ENCODE peak calls at places on chromosome 4, in five cellular contexts. U is stomach, V is esophagus squamous epithelium, L is IMR-90, M is suprapubic skin. C is an unnamed sample.

GRCh38 chr4:175290401-175290800 is 372.2 kb downstream of the ADAM29 start:
- DNase-seq in U (no peak), V (no peak), L (peak; percentile 64), M (no peak), C (no peak)

GRCh38 chr4:16113741-16114140 is 29.9 kb upstream of the PROM1 start:
- DNase-seq in U (no peak), V (no peak), L (no peak), M (no peak), C (no peak)

GRCh38 chr4:15400911-15401671 is 26.7 kb upstream of the C1QTNF7 start:
- DNase-seq in U (no peak), V (no peak), L (peak; percentile 65), M (peak; percentile 83), C (no peak)

GRCh38 chr4:184768296-184768695 is 34.4 kb upstream of the CENPU start:
- DNase-seq in U (no peak), V (no peak), L (no peak), M (no peak), C (no peak)

GRCh38 chr4:118282692-118283091 is 70.1 kb downstream of the PRSS12 start:
- DNase-seq in U (no peak), V (no peak), L (peak; percentile 79), M (no peak), C (no peak)

GRCh38 chr4:186693159-186693815 is 30.4 kb downstream of the FAT1 start:
- DNase-seq in U (peak; percentile 76), V (no peak), L (peak; percentile 87), M (peak; percentile 88), C (no peak)

GRCh38 chr4:71262161-71262560 is 76.7 kb upstream of the SLC4A4 start:
- DNase-seq in U (no peak), V (no peak), L (peak; percentile 62), M (no peak), C (no peak)

GRCh38 chr4:145852256-145852839 is 86.3 kb downstream of the ZNF827 start:
- DNase-seq in U (no peak), V (no peak), L (no peak), M (no peak), C (no peak)

GRCh38 chr4:7273741-7274297 is 81.5 kb downstream of the SORCS2 start:
- DNase-seq in U (no peak), V (no peak), L (no peak), M (no peak), C (no peak)

GRCh38 chr4:177117256-177117655 is 192.4 kb upstream of the NEIL3 start:
- DNase-seq in U (no peak), V (no peak), L (no peak), M (no peak), C (no peak)

GRCh38 chr4:19678763-19679162 is 572.9 kb upstream of the SLIT2 start:
- DNase-seq in U (no peak), V (no peak), L (peak; percentile 95), M (no peak), C (no peak)

GRCh38 chr4:54392459-54392858 is 163.4 kb downstream of the PDGFRA start:
- DNase-seq in U (no peak), V (no peak), L (no peak), M (no peak), C (no peak)

GRCh38 chr4:102684605-102685052 is 76.1 kb downstream of the MANBA start:
- DNase-seq in U (no peak), V (no peak), L (peak; percentile 92), M (no peak), C (no peak)

GRCh38 chr4:91826186-91826585 is 477.6 kb upstream of the GRID2 start:
- DNase-seq in U (no peak), V (no peak), L (no peak), M (no peak), C (no peak)

GRCh38 chr4:4818440-4819212 is 40.8 kb upstream of the MSX1 start:
- DNase-seq in U (no peak), V (no peak), L (no peak), M (no peak), C (no peak)

GRCh38 chr4:127622923-127623754 is 9.6 kb upstream of the INTU start:
- DNase-seq in U (no peak), V (no peak), L (peak; percentile 33), M (no peak), C (no peak)

GRCh38 chr4:127997534-127998388 is 32.6 kb downstream of the ABHD18 start:
- DNase-seq in U (no peak), V (no peak), L (peak; percentile 63), M (no peak), C (no peak)

GRCh38 chr4:42750091-42750490 is 93.2 kb upstream of the ATP8A1 start:
- DNase-seq in U (no peak), V (no peak), L (no peak), M (no peak), C (no peak)

GRCh38 chr4:38832624-38833528 is 23.7 kb downstream of the TLR6 start:
- DNase-seq in U (no peak), V (no peak), L (no peak), M (no peak), C (no peak)

GRCh38 chr4:2822461-2823300 is 21.0 kb upstream of the ADD1 start:
- DNase-seq in U (no peak), V (no peak), L (no peak), M (peak; percentile 70), C (no peak)

GRCh38 chr4:76434901-76435688 is at the start of gene SHROOM3:
- DNase-seq in U (no peak), V (no peak), L (no peak), M (no peak), C (no peak)

GRCh38 chr4:101346562-101347266 is 612 bp downstream of the PPP3CA start:
- DNase-seq in U (peak; percentile 59), V (peak; percentile 22), L (peak; percentile 53), M (peak; percentile 83), C (peak; percentile 35)

GRCh38 chr4:142095886-142096605 is 459.7 kb downstream of the IL15 start:
- DNase-seq in U (no peak), V (no peak), L (peak; percentile 96), M (no peak), C (no peak)

GRCh38 chr4:56768772-56769171 is 52.7 kb downstream of the SPINK2 start:
- DNase-seq in U (no peak), V (no peak), L (no peak), M (no peak), C (no peak)

GRCh38 chr4:118270492-118270891 is 82.3 kb downstream of the PRSS12 start:
- DNase-seq in U (no peak), V (no peak), L (peak; percentile 66), M (no peak), C (no peak)

DNA sequence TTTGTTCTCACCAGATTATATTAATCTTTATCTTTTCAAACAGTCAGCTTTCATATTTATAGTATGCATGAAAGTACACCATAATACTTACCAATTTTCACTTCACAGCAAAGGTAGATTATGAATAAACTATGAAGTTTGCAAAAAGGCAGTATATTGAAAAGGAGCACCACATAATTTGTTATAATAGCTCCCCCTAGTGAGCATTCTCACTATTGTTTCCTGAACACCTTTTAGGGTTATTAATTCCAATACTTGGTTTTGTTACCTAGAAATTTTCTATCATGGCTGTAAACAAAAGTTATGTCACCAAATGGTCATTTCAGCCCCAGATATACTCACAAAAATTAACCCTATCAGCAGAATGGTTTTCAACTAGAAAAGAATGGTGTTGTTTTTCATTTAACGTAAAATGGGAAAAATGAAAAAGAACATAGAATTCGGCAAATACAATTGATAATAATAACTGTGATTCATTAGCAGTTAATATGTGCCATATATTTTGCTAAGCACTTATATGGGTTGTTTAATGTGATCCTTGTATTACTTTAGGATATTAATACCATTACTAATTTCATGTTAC is 30.2 kb upstream of the NKX6-1 start:
- DNase-seq in U (no peak), V (no peak), L (peak; percentile 11), M (no peak), C (no peak)
- TF ChIP-seq CTCF in U (no peak), V (peak; percentile 47), L (peak; percentile 54), M (no peak), C (peak; percentile 40)

GRCh38 chr4:13535708-13536361 is 8.5 kb downstream of the NKX3-2 start:
- DNase-seq in U (no peak), V (no peak), L (no peak), M (no peak), C (no peak)
- H3K4me1 ChIP-seq in U (peaks cover 6% of the 10 kb centered on the region), V (peaks cover 8% of the 10 kb centered on the region), L (no peaks in the 10 kb centered on the region), M (peaks cover 28% of the 10 kb centered on the region), C (no peaks in the 10 kb centered on the region)

GRCh38 chr4:74631338-74631737 is 163.0 kb downstream of the BTC start:
- DNase-seq in U (no peak), V (no peak), L (no peak), M (no peak), C (no peak)

GRCh38 chr4:74630551-74630950 is 163.8 kb downstream of the BTC start:
- DNase-seq in U (no peak), V (no peak), L (no peak), M (no peak), C (no peak)

GRCh38 chr4:74631988-74632387 is 162.3 kb downstream of the BTC start:
- DNase-seq in U (no peak), V (no peak), L (no peak), M (no peak), C (no peak)

GRCh38 chr4:74635074-74635473 is 159.2 kb downstream of the BTC start:
- DNase-seq in U (no peak), V (no peak), L (no peak), M (no peak), C (no peak)

DNA sequence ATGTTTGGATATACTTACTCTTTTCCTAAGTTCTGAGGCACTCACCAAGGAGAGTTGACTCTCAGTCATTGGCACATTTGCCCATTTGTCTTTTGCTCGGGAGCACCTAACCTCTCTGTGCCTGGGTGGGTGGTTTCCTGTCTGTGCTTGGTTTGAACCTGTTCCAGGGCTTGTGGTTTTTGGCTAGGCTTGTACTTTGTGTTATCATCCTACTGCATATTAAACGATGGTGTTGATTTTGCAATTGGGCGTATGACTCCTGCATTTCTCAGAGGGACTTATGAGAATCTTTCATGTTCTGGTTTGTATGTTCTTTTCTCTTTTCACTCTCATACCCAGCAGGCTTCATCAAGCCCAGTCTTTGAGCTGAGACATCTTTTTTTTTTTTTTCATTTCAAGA is 161.7 kb downstream of the BTC start:
- DNase-seq in U (peak; percentile 66), V (no peak), L (peak; percentile 88), M (no peak), C (no peak)
- TF ChIP-seq POLR2A in U (no peak), V (no peak), L (no peak), M (no peak), C (no peak)

DNA sequence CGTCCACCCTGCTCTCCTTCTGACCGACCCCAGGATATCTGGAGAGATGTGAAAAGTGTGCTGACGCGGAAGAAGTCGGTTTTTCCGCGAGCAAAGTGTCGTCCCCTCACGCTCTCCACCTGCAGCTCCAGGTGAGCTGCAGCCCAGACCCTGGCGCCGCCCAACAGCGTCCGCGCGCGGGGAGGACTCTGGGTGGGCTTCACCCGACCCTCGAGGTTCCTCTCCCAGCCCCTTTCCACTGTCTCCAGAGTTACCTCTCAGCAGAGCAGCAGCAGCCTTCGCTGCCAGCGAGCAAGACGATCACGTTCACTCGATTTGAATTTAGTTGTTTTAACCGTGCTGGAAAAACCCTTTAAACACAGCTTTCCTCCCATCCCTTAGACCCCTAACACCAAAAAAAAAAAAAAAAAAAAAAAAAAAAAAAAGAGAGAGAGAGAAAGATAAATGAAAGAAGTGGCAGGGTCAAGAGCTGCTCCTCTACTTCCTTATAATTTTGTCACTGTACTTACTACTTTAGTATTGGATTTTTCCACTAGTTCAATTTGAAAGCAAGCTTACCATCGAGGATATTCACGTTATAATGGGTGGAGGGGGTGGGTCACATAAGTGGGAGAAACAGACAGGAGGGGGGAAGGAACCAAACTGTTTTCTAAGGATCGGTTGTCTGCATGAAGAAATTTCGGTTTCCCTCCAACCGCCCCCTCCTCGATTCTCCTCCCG is 776 bp upstream of the NR3C2 start:
- DNase-seq in U (no peak), V (no peak), L (no peak), M (no peak), C (no peak)
- TF ChIP-seq CTCF in U (no peak), V (no peak), L (no peak), M (no peak), C (no peak)